ENCODE peak calls at places on chromosomes 13 and 19, in nine cellular contexts. One of them, this sample, is unnamed.

GRCh38 chr19:19552811-19553210 is 14.7 kb downstream of the CILP2 start:
- DNase-seq in A549: peak
- DNase-seq in endodermal cell: peak
- DNase-seq in choroid plexus epithelial cell: peak
- DNase-seq in thoracic aorta: no peak
- DNase-seq in ovary: no peak
- DNase-seq in HCT116: no peak
- DNase-seq in OCI-LY7: peak
- DNase-seq in left ventricle myocardium inferior: no peak
- DNase-seq in this sample: no peak

GRCh38 chr13:33328691-33329090 is 43.1 kb upstream of the STARD13 start:
- DNase-seq in A549: no peak
- DNase-seq in endodermal cell: no peak
- DNase-seq in choroid plexus epithelial cell: no peak
- DNase-seq in thoracic aorta: no peak
- DNase-seq in ovary: no peak
- DNase-seq in HCT116: no peak
- DNase-seq in OCI-LY7: no peak
- DNase-seq in left ventricle myocardium inferior: no peak
- DNase-seq in this sample: no peak

GRCh38 chr13:41937388-41937787 is 23.5 kb downstream of the VWA8 start:
- DNase-seq in A549: no peak
- DNase-seq in endodermal cell: no peak
- DNase-seq in choroid plexus epithelial cell: no peak
- DNase-seq in thoracic aorta: no peak
- DNase-seq in ovary: no peak
- DNase-seq in HCT116: no peak
- DNase-seq in OCI-LY7: no peak
- DNase-seq in left ventricle myocardium inferior: no peak
- DNase-seq in this sample: no peak

GRCh38 chr19:14475251-14476073 is at the start of gene PTGER1:
- DNase-seq in A549: no peak
- DNase-seq in endodermal cell: peak
- DNase-seq in choroid plexus epithelial cell: peak
- DNase-seq in thoracic aorta: no peak
- DNase-seq in ovary: no peak
- DNase-seq in HCT116: peak
- DNase-seq in OCI-LY7: no peak
- DNase-seq in left ventricle myocardium inferior: no peak
- DNase-seq in this sample: no peak

GRCh38 chr19:38596057-38596981 is 21.4 kb downstream of the MAP4K1 start:
- DNase-seq in A549: peak
- DNase-seq in endodermal cell: peak
- DNase-seq in choroid plexus epithelial cell: peak
- DNase-seq in thoracic aorta: no peak
- DNase-seq in ovary: peak
- DNase-seq in HCT116: peak
- DNase-seq in OCI-LY7: no peak
- DNase-seq in left ventricle myocardium inferior: no peak
- DNase-seq in this sample: no peak

GRCh38 chr13:28743499-28744083 is 24.8 kb upstream of the SLC46A3 start:
- DNase-seq in A549: no peak
- DNase-seq in endodermal cell: peak
- DNase-seq in choroid plexus epithelial cell: no peak
- DNase-seq in thoracic aorta: no peak
- DNase-seq in ovary: no peak
- DNase-seq in HCT116: no peak
- DNase-seq in OCI-LY7: no peak
- DNase-seq in left ventricle myocardium inferior: no peak
- DNase-seq in this sample: no peak

GRCh38 chr13:50634339-50634738 is 209.2 kb downstream of the DLEU7 start:
- DNase-seq in A549: no peak
- DNase-seq in endodermal cell: no peak
- DNase-seq in choroid plexus epithelial cell: no peak
- DNase-seq in thoracic aorta: no peak
- DNase-seq in ovary: no peak
- DNase-seq in HCT116: no peak
- DNase-seq in OCI-LY7: no peak
- DNase-seq in left ventricle myocardium inferior: no peak
- DNase-seq in this sample: no peak

GRCh38 chr13:110000534-110001345 is 214.4 kb upstream of the IRS2 start:
- DNase-seq in A549: no peak
- DNase-seq in endodermal cell: no peak
- DNase-seq in choroid plexus epithelial cell: no peak
- DNase-seq in thoracic aorta: no peak
- DNase-seq in ovary: no peak
- DNase-seq in HCT116: no peak
- DNase-seq in OCI-LY7: no peak
- DNase-seq in left ventricle myocardium inferior: no peak
- DNase-seq in this sample: no peak

GRCh38 chr19:48421548-48421947 is 24.2 kb upstream of the GRWD1 start:
- DNase-seq in A549: no peak
- DNase-seq in endodermal cell: no peak
- DNase-seq in choroid plexus epithelial cell: no peak
- DNase-seq in thoracic aorta: no peak
- DNase-seq in ovary: peak
- DNase-seq in HCT116: no peak
- DNase-seq in OCI-LY7: no peak
- DNase-seq in left ventricle myocardium inferior: no peak
- DNase-seq in this sample: no peak

GRCh38 chr19:8161135-8161646 is 11.8 kb upstream of the FBN3 start:
- DNase-seq in A549: no peak
- DNase-seq in endodermal cell: peak
- DNase-seq in choroid plexus epithelial cell: peak
- DNase-seq in thoracic aorta: no peak
- DNase-seq in ovary: no peak
- DNase-seq in HCT116: peak
- DNase-seq in OCI-LY7: peak
- DNase-seq in left ventricle myocardium inferior: no peak
- DNase-seq in this sample: no peak

GRCh38 chr19:48135411-48135810 is 24.8 kb upstream of the PLA2G4C start:
- DNase-seq in A549: peak
- DNase-seq in endodermal cell: peak
- DNase-seq in choroid plexus epithelial cell: no peak
- DNase-seq in thoracic aorta: no peak
- DNase-seq in ovary: no peak
- DNase-seq in HCT116: no peak
- DNase-seq in OCI-LY7: no peak
- DNase-seq in left ventricle myocardium inferior: no peak
- DNase-seq in this sample: no peak

DNA sequence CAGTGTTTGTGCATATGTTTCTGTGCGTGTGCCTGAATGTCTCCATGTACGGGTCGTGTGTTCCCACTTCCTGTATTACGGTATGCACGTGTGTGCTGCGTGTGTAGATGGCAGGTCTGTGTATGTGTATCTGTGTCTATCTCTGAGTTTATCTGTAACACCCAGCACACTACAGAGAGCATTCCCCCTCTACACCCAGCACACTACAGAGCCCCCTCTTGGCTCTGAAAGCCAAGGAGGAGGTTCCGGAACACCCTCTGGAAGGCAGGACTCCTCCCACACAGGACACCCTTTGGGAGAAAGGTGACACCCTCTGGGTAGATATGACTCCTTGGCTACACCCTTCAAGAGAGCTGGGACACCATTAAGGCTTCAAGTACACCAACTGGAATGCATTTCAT is 2.1 kb upstream of the ERFL start:
- DNase-seq in A549: no peak
- DNase-seq in endodermal cell: peak
- DNase-seq in choroid plexus epithelial cell: no peak
- DNase-seq in thoracic aorta: no peak
- DNase-seq in ovary: no peak
- DNase-seq in HCT116: no peak
- DNase-seq in OCI-LY7: no peak
- DNase-seq in left ventricle myocardium inferior: no peak
- DNase-seq in this sample: no peak
- TF ChIP-seq CTCF in A549: no peak
- TF ChIP-seq CTCF in endodermal cell: no peak
- TF ChIP-seq CTCF in choroid plexus epithelial cell: no peak
- TF ChIP-seq CTCF in thoracic aorta: no peak
- TF ChIP-seq CTCF in ovary: no peak
- TF ChIP-seq CTCF in HCT116: no peak
- TF ChIP-seq CTCF in OCI-LY7: no peak
- TF ChIP-seq CTCF in left ventricle myocardium inferior: no peak
- TF ChIP-seq CTCF in this sample: no peak

DNA sequence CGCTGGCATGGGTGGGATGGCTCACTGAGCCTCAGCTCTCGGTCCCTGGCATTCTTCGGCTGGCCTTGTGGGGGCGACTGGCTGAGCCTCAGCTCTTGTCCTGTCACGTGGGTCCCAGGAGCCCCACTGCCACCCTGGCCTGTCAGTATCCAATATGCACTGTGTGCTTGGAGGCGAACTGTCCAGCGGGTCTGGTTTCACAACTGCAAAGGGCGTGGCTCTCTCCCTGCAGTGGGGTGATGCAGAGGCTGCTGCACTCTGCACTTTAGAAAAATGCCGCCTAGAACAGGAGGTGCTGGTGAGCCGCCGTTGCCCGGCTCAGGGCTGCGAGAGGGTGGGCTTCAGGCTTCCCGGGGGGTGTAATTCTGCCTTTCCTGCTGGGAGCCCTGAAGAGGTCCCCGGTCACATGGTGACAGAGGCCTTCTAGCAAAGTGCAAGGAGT is 17.0 kb upstream of the TMEM255B start:
- DNase-seq in A549: no peak
- DNase-seq in endodermal cell: peak
- DNase-seq in choroid plexus epithelial cell: peak
- DNase-seq in thoracic aorta: no peak
- DNase-seq in ovary: no peak
- DNase-seq in HCT116: peak
- DNase-seq in OCI-LY7: no peak
- DNase-seq in left ventricle myocardium inferior: no peak
- DNase-seq in this sample: peak
- H3K4me3 ChIP-seq in A549: no peak
- H3K4me3 ChIP-seq in endodermal cell: no peak
- H3K4me3 ChIP-seq in choroid plexus epithelial cell: no peak
- H3K4me3 ChIP-seq in thoracic aorta: no peak
- H3K4me3 ChIP-seq in ovary: no peak
- H3K4me3 ChIP-seq in HCT116: no peak
- H3K4me3 ChIP-seq in OCI-LY7: no peak
- H3K4me3 ChIP-seq in left ventricle myocardium inferior: no peak
- H3K4me3 ChIP-seq in this sample: no peak

GRCh38 chr19:28242317-28242927 is 970.5 kb downstream of the UQCRFS1 start:
- DNase-seq in A549: peak
- DNase-seq in endodermal cell: peak
- DNase-seq in choroid plexus epithelial cell: peak
- DNase-seq in thoracic aorta: no peak
- DNase-seq in ovary: no peak
- DNase-seq in HCT116: no peak
- DNase-seq in OCI-LY7: peak
- DNase-seq in left ventricle myocardium inferior: no peak
- DNase-seq in this sample: no peak

GRCh38 chr19:28235606-28236125 is 977.3 kb downstream of the UQCRFS1 start:
- DNase-seq in A549: no peak
- DNase-seq in endodermal cell: no peak
- DNase-seq in choroid plexus epithelial cell: no peak
- DNase-seq in thoracic aorta: no peak
- DNase-seq in ovary: no peak
- DNase-seq in HCT116: no peak
- DNase-seq in OCI-LY7: no peak
- DNase-seq in left ventricle myocardium inferior: no peak
- DNase-seq in this sample: no peak

GRCh38 chr19:28244966-28245365 is 968.0 kb downstream of the UQCRFS1 start:
- DNase-seq in A549: no peak
- DNase-seq in endodermal cell: no peak
- DNase-seq in choroid plexus epithelial cell: no peak
- DNase-seq in thoracic aorta: no peak
- DNase-seq in ovary: no peak
- DNase-seq in HCT116: no peak
- DNase-seq in OCI-LY7: no peak
- DNase-seq in left ventricle myocardium inferior: no peak
- DNase-seq in this sample: no peak

GRCh38 chr19:28234637-28235036 is 978.3 kb downstream of the UQCRFS1 start:
- DNase-seq in A549: no peak
- DNase-seq in endodermal cell: peak
- DNase-seq in choroid plexus epithelial cell: peak
- DNase-seq in thoracic aorta: no peak
- DNase-seq in ovary: no peak
- DNase-seq in HCT116: no peak
- DNase-seq in OCI-LY7: no peak
- DNase-seq in left ventricle myocardium inferior: no peak
- DNase-seq in this sample: peak

GRCh38 chr19:28239270-28239669 is 973.7 kb downstream of the UQCRFS1 start:
- DNase-seq in A549: no peak
- DNase-seq in endodermal cell: peak
- DNase-seq in choroid plexus epithelial cell: peak
- DNase-seq in thoracic aorta: no peak
- DNase-seq in ovary: no peak
- DNase-seq in HCT116: no peak
- DNase-seq in OCI-LY7: peak
- DNase-seq in left ventricle myocardium inferior: no peak
- DNase-seq in this sample: no peak
- TF ChIP-seq CTCF in A549: no peak
- TF ChIP-seq CTCF in endodermal cell: peak
- TF ChIP-seq CTCF in choroid plexus epithelial cell: peak
- TF ChIP-seq CTCF in thoracic aorta: no peak
- TF ChIP-seq CTCF in ovary: no peak
- TF ChIP-seq CTCF in HCT116: no peak
- TF ChIP-seq CTCF in OCI-LY7: peak
- TF ChIP-seq CTCF in left ventricle myocardium inferior: no peak
- TF ChIP-seq CTCF in this sample: peak

GRCh38 chr13:59587030-59587429 is 576.7 kb downstream of the DIAPH3 start:
- DNase-seq in A549: no peak
- DNase-seq in endodermal cell: no peak
- DNase-seq in choroid plexus epithelial cell: no peak
- DNase-seq in thoracic aorta: no peak
- DNase-seq in ovary: no peak
- DNase-seq in HCT116: no peak
- DNase-seq in OCI-LY7: no peak
- DNase-seq in left ventricle myocardium inferior: no peak
- DNase-seq in this sample: no peak

GRCh38 chr13:59584902-59585670 is 578.6 kb downstream of the DIAPH3 start:
- DNase-seq in A549: no peak
- DNase-seq in endodermal cell: no peak
- DNase-seq in choroid plexus epithelial cell: no peak
- DNase-seq in thoracic aorta: no peak
- DNase-seq in ovary: no peak
- DNase-seq in HCT116: no peak
- DNase-seq in OCI-LY7: no peak
- DNase-seq in left ventricle myocardium inferior: no peak
- DNase-seq in this sample: no peak

GRCh38 chr13:59587971-59588716 is 575.6 kb downstream of the DIAPH3 start:
- DNase-seq in A549: no peak
- DNase-seq in endodermal cell: no peak
- DNase-seq in choroid plexus epithelial cell: no peak
- DNase-seq in thoracic aorta: no peak
- DNase-seq in ovary: no peak
- DNase-seq in HCT116: no peak
- DNase-seq in OCI-LY7: no peak
- DNase-seq in left ventricle myocardium inferior: no peak
- DNase-seq in this sample: no peak

GRCh38 chr13:59584101-59584500 is 579.6 kb downstream of the DIAPH3 start:
- DNase-seq in A549: no peak
- DNase-seq in endodermal cell: no peak
- DNase-seq in choroid plexus epithelial cell: no peak
- DNase-seq in thoracic aorta: no peak
- DNase-seq in ovary: no peak
- DNase-seq in HCT116: no peak
- DNase-seq in OCI-LY7: no peak
- DNase-seq in left ventricle myocardium inferior: no peak
- DNase-seq in this sample: no peak

DNA sequence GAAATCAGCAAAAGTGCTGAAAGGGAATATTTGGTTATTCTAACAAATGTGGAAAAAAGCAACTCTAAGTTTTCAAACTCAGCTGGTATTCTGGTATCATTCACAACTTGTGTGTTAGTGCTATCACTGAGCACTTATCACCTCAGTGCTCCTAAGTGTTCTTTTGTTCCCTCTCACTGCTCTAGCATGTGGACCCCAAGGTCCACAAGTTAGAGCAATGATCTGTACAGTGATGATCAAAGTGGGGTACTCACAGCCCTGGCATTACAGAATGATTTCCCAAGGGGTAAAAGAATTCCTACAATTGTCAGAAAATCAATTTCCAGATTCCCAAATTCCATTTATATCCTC is 575.0 kb downstream of the DIAPH3 start:
- DNase-seq in A549: no peak
- DNase-seq in endodermal cell: no peak
- DNase-seq in choroid plexus epithelial cell: no peak
- DNase-seq in thoracic aorta: no peak
- DNase-seq in ovary: no peak
- DNase-seq in HCT116: no peak
- DNase-seq in OCI-LY7: no peak
- DNase-seq in left ventricle myocardium inferior: no peak
- DNase-seq in this sample: no peak
- H3K4me3 ChIP-seq in A549: no peak
- H3K4me3 ChIP-seq in endodermal cell: peak
- H3K4me3 ChIP-seq in choroid plexus epithelial cell: no peak
- H3K4me3 ChIP-seq in thoracic aorta: no peak
- H3K4me3 ChIP-seq in ovary: no peak
- H3K4me3 ChIP-seq in HCT116: no peak
- H3K4me3 ChIP-seq in OCI-LY7: no peak
- H3K4me3 ChIP-seq in left ventricle myocardium inferior: no peak
- H3K4me3 ChIP-seq in this sample: no peak